ENCODE peak calls at places on chromosomes 7 and 10, in seven cellular contexts. J is HepG2, Q is HCT116, S is HL-60, U is A549, V is Panc1, N is GM12878. C is an unnamed sample.

GRCh38 chr10:35025916-35026315 is 64.2 kb downstream of the CUL2 start:
- DNase-seq in S (no peak), N (no peak), J (no peak), V (no peak), U (no peak), Q (no peak), C (no peak)

GRCh38 chr10:68202965-68203358 is 29.0 kb downstream of the ATOH7 start:
- DNase-seq in Q (no peak), U (no peak), S (peak; percentile 84), V (no peak), J (no peak), N (no peak), C (no peak)

GRCh38 chr10:13439771-13440708 is 88.8 kb downstream of the BEND7 start:
- DNase-seq in Q (no peak), S (peak; percentile 2), U (peak; percentile 69), V (no peak), J (peak; percentile 20), N (no peak), C (peak; percentile 83)

GRCh38 chr7:147452816-147453215 is 1137.8 kb upstream of the C7orf33 start:
- DNase-seq in S (no peak), J (no peak), V (no peak), N (no peak), Q (no peak), U (no peak), C (no peak)

GRCh38 chr10:91758303-91759146 is 39.7 kb upstream of the TNKS2 start:
- DNase-seq in V (peak; percentile 39), J (peak; percentile 72), N (peak; percentile 11), S (peak; percentile 16), Q (peak; percentile 65), U (peak; percentile 31), C (peak; percentile 84)

GRCh38 chr10:112374724-112375541 is 1.0 kb downstream of the ACSL5 start:
- DNase-seq in N (no peak), V (no peak), U (no peak), J (peak; percentile 59), Q (peak; percentile 88), S (peak; percentile 52), C (no peak)

GRCh38 chr7:140611641-140612040 is 29.0 kb downstream of the DENND2A start:
- DNase-seq in V (no peak), U (no peak), Q (no peak), J (no peak), N (no peak), S (no peak), C (no peak)

GRCh38 chr7:77893813-77894212 is 95.2 kb downstream of the PHTF2 start:
- DNase-seq in J (no peak), S (no peak), V (no peak), N (no peak), U (no peak), Q (no peak), C (no peak)

GRCh38 chr7:129644634-129645230 is 33.2 kb downstream of the NRF1 start:
- DNase-seq in S (peak; percentile 25), N (no peak), V (peak; percentile 39), J (peak; percentile 37), U (no peak), Q (peak; percentile 38), C (peak; percentile 54)

GRCh38 chr10:85026878-85027467 is 698.6 kb downstream of the CCSER2 start:
- DNase-seq in U (no peak), V (no peak), N (no peak), J (no peak), Q (no peak), S (no peak), C (peak; percentile 35)

GRCh38 chr7:149197675-149198074 is 2.3 kb downstream of the ZNF282 start:
- DNase-seq in S (no peak), J (no peak), U (no peak), N (no peak), Q (no peak), V (no peak), C (no peak)

GRCh38 chr7:131431289-131431688 is 103.6 kb downstream of the MKLN1 start:
- DNase-seq in N (no peak), Q (no peak), S (no peak), V (no peak), U (no peak), J (no peak), C (no peak)

GRCh38 chr10:97771055-97771811 is 566 bp downstream of the SFRP5 start:
- DNase-seq in U (peak; percentile 43), N (no peak), V (no peak), J (no peak), Q (no peak), S (no peak), C (peak; percentile 71)

GRCh38 chr10:86206216-86206615 is 160.4 kb downstream of the GRID1 start:
- DNase-seq in Q (no peak), J (no peak), S (no peak), N (no peak), U (no peak), V (no peak), C (no peak)

GRCh38 chr10:102476466-102477141 is 25.3 kb upstream of the C10orf95 start:
- DNase-seq in Q (no peak), N (no peak), J (no peak), U (no peak), S (no peak), V (no peak), C (no peak)

GRCh38 chr10:1393481-1393880 is 337.3 kb downstream of the WDR37 start:
- DNase-seq in V (no peak), J (no peak), N (no peak), S (no peak), U (no peak), Q (no peak), C (no peak)

GRCh38 chr10:1392127-1392526 is 335.9 kb downstream of the WDR37 start:
- DNase-seq in V (no peak), N (no peak), Q (no peak), J (no peak), S (no peak), U (no peak), C (no peak)

GRCh38 chr10:1394155-1394912 is 338.1 kb downstream of the WDR37 start:
- DNase-seq in J (no peak), U (no peak), S (no peak), V (no peak), Q (no peak), N (no peak), C (no peak)

GRCh38 chr10:1396236-1396635 is 340.1 kb downstream of the WDR37 start:
- DNase-seq in N (no peak), V (no peak), J (no peak), U (no peak), S (no peak), Q (no peak), C (no peak)

GRCh38 chr10:1395025-1395981 is 339.1 kb downstream of the WDR37 start:
- DNase-seq in V (no peak), S (no peak), J (no peak), Q (no peak), U (no peak), N (no peak), C (no peak)
- TF ChIP-seq REST in V (no peak), S (no peak), J (no peak), Q (no peak), U (no peak), N (no peak), C (no peak)

GRCh38 chr7:871900-872537 is 4.3 kb upstream of the GET4 start:
- DNase-seq in Q (no peak), U (no peak), N (no peak), S (no peak), J (no peak), V (no peak), C (no peak)

GRCh38 chr7:874036-874749 is 2.2 kb upstream of the GET4 start:
- DNase-seq in U (no peak), S (no peak), J (no peak), V (no peak), N (no peak), Q (no peak), C (no peak)

GRCh38 chr7:875051-875450 is 1.3 kb upstream of the GET4 start:
- DNase-seq in S (no peak), N (no peak), U (no peak), J (no peak), V (no peak), Q (no peak), C (no peak)

GRCh38 chr7:875476-876076 is 778 bp upstream of the GET4 start:
- DNase-seq in J (no peak), V (no peak), Q (no peak), N (no peak), U (no peak), S (no peak), C (no peak)

DNA sequence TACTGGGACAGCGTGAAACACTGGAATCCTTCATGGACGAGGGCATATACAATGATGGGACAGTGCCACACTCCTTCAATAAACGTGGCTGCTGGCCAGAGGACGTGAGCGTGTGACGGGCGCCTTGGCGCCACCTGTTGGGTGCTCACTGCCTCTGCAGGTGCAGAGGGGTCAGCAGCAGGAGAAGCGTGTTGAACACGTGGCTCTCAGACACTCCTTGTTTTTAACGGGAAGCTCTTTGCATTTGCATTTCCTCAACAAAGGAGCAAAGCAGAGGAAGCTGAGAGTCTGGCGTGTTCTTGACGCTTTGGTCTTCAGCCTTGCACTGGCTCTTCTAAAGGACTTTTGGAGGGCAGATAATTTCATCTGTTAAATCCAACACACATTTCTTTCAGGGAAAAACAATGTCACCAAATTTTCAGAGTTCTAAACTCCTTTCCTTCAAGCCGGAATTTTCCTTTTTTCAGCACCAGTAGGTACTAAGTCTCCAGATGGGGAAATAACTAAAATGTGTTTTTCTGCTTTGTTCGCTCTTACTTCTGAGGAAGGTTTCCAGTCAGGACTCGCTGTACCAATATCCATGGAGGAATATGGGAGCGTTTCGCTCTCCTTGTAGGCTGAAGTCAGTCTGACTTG is 2.9 kb upstream of the GET4 start:
- DNase-seq in J (peak; percentile 79), Q (peak; percentile 72), S (peak; percentile 87), V (peak; percentile 84), N (peak; percentile 48), U (peak; percentile 90), C (peak; percentile 90)
- TF ChIP-seq REST in J (no peak), Q (no peak), S (no peak), V (no peak), N (no peak), U (no peak), C (no peak)

GRCh38 chr7:111676811-111677210 is 114.5 kb upstream of the IMMP2L start:
- DNase-seq in N (no peak), U (no peak), Q (no peak), V (no peak), S (no peak), J (no peak), C (no peak)
- TF ChIP-seq REST in N (no peak), U (no peak), Q (no peak), V (no peak), S (no peak), J (no peak), C (no peak)

DNA sequence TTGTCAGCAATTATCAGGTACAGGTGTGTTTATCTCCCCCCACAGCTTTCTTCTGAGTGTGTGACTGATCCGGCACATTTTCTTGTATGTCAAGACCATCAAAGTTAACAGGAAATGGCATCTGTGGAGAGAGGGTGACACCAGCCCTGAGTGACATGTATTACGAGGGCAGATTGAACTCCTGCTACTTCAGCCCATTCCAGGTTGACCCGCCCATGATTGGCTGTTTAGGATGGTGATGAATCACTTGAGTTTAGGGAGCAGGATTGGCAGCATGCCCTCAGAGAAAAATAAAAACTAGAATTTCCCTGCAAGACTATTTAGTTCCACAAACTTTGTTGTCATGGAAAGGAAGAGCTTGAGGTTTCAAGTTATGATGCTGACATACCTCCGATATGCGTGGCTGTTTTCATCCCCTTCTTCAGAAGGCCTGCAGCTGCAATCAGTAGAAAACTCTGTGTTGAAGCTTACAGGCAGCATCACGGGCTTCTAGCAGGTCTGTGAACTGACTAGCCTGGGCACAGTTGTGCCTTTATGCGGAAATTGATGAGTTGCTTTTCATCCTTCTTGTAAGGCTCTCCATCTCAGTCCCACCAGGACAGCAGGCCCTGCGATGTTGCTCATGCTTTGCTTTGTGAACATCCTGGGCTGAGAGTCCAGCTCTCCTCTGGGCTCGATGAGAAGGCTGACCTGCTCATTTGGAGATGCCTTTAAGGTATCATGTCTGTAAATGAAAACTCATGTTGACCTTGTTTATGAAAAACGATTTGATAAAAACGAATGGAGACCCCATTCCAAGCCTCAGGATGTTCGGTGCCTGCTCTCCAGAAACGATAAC is 8.0 kb upstream of the CELF2 start:
- DNase-seq in N (no peak), V (no peak), Q (no peak), J (no peak), U (no peak), S (no peak), C (no peak)
- TF ChIP-seq REST in N (no peak), V (no peak), Q (no peak), J (no peak), U (no peak), S (no peak), C (no peak)